ENCODE peak calls at places on chromosomes 13 and 19, in nine cellular contexts. V is occipital lobe; Z is stimulated activated CD4-positive, alpha-beta T cell treated with anti-CD3 and anti-CD28 coated beads, Interleukin-4, amount 100 ng/mL, for 48 hours; R is skeletal muscle cell; K is heart left ventricle; J is CD8-positive, alpha-beta T cell; H is psoas muscle; X is naive thymus-derived CD8-positive, alpha-beta T cell; U is activated effector memory CD4-positive, alpha-beta T cell treated with Interleukin-2 at 50 U/mL for 16 hours. N is an unnamed sample.

GRCh38 chr13:113545455-113545930 is 39.1 kb upstream of the TFDP1 start:
- DNase-seq in K (no peak), R (peak; percentile 54), J (no peak), U (no peak), Z (no peak), X (no peak), H (no peak), V (no peak), N (no peak)

GRCh38 chr13:98515804-98516465 is 61.0 kb downstream of the STK24 start:
- DNase-seq in H (no peak), V (no peak), R (no peak), X (no peak), J (no peak), U (no peak), K (no peak), Z (no peak), N (no peak)

GRCh38 chr13:51825165-51825592 is 19.8 kb downstream of the TMEM272 start:
- DNase-seq in Z (no peak), V (no peak), R (no peak), J (no peak), H (no peak), K (no peak), U (no peak), X (no peak), N (no peak)

GRCh38 chr19:35773020-35773809 is 2.1 kb upstream of the ARHGAP33 start:
- DNase-seq in H (no peak), J (no peak), U (no peak), X (no peak), Z (no peak), K (no peak), V (no peak), R (no peak), N (no peak)

GRCh38 chr19:49447485-49448431 is 3.9 kb downstream of the PIH1D1 start:
- DNase-seq in V (no peak), K (no peak), X (no peak), H (peak; percentile 88), R (no peak), Z (no peak), U (no peak), J (no peak), N (no peak)

GRCh38 chr19:873084-874019 is 13.9 kb downstream of the CFD start:
- DNase-seq in J (peak; percentile 71), H (peak; percentile 59), Z (peak; percentile 58), U (peak; percentile 80), K (no peak), V (no peak), X (peak; percentile 93), R (no peak), N (peak; percentile 79)

GRCh38 chr19:56111601-56112312 is 9.3 kb downstream of the ZNF787 start:
- DNase-seq in U (no peak), H (peak; percentile 67), J (no peak), R (no peak), Z (peak; percentile 30), V (peak; percentile 39), K (no peak), X (no peak), N (no peak)

GRCh38 chr13:52344108-52344507 is 61.9 kb downstream of the THSD1 start:
- DNase-seq in Z (no peak), K (no peak), H (no peak), U (no peak), J (no peak), V (no peak), X (no peak), R (no peak), N (no peak)

GRCh38 chr19:55284405-55285058 is 735 bp downstream of the BRSK1 start:
- DNase-seq in K (no peak), H (no peak), J (no peak), Z (no peak), X (no peak), V (no peak), U (no peak), R (no peak), N (no peak)

GRCh38 chr13:95624020-95624419 is 20.5 kb downstream of the DZIP1 start:
- DNase-seq in H (no peak), X (no peak), Z (no peak), J (no peak), V (no peak), K (no peak), U (no peak), R (no peak), N (no peak)

GRCh38 chr19:33278023-33278402 is 24.3 kb downstream of the CEBPA start:
- DNase-seq in Z (no peak), K (no peak), U (no peak), X (no peak), V (no peak), H (peak; percentile 38), J (no peak), R (no peak), N (no peak)

GRCh38 chr13:31107109-31107508 is 54.6 kb downstream of the HSPH1 start:
- DNase-seq in U (no peak), V (no peak), Z (no peak), H (no peak), K (no peak), R (no peak), J (no peak), X (no peak), N (no peak)

GRCh38 chr19:10353793-10354391 is 14.5 kb upstream of the ICAM3 start:
- DNase-seq in J (no peak), Z (peak; percentile 68), H (peak; percentile 85), X (no peak), V (no peak), K (peak; percentile 79), U (no peak), R (no peak), N (peak; percentile 30)

GRCh38 chr19:38729653-38730469 is 14.4 kb downstream of the CAPN12 start:
- DNase-seq in X (peak; percentile 88), Z (peak; percentile 87), H (peak; percentile 86), V (no peak), J (peak; percentile 67), R (no peak), U (peak; percentile 57), K (peak; percentile 58), N (peak; percentile 65)

GRCh38 chr13:94198666-94199065 is 280.8 kb downstream of the DCT start:
- DNase-seq in R (no peak), Z (no peak), V (no peak), U (no peak), X (no peak), J (no peak), K (no peak), H (no peak), N (no peak)

GRCh38 chr19:41868989-41869300 is 8.1 kb upstream of the CD79A start:
- DNase-seq in U (no peak), V (no peak), Z (no peak), R (no peak), X (no peak), H (peak; percentile 37), K (no peak), J (no peak), N (no peak)

GRCh38 chr19:42409477-42409876 is 17.7 kb downstream of the LIPE start:
- DNase-seq in U (no peak), J (no peak), H (peak; percentile 54), R (no peak), Z (no peak), K (peak; percentile 52), V (no peak), X (peak; percentile 36), N (no peak)

GRCh38 chr19:23779645-23780044 is 21.0 kb upstream of the ZNF681 start:
- DNase-seq in K (no peak), V (no peak), H (no peak), U (no peak), Z (no peak), R (no peak), J (no peak), X (no peak), N (no peak)

GRCh38 chr13:63167699-63168337 is 1752.2 kb upstream of the PCDH20 start:
- DNase-seq in J (no peak), Z (no peak), K (no peak), H (no peak), R (no peak), V (no peak), X (no peak), U (no peak), N (no peak)

GRCh38 chr19:45681391-45682015 is 10.2 kb downstream of the SNRPD2 start:
- DNase-seq in X (peak; percentile 89), R (no peak), J (peak; percentile 79), V (peak; percentile 80), K (peak; percentile 78), U (peak; percentile 84), Z (peak; percentile 76), H (peak; percentile 90), N (peak; percentile 86)

GRCh38 chr19:12834976-12835757 is 788 bp upstream of the RTBDN start:
- DNase-seq in K (no peak), Z (no peak), U (no peak), J (no peak), V (no peak), X (peak; percentile 67), H (peak; percentile 57), R (no peak), N (no peak)

GRCh38 chr13:31545616-31546015 is 193.7 kb upstream of the RXFP2 start:
- DNase-seq in R (no peak), U (no peak), X (no peak), J (no peak), V (no peak), H (no peak), K (no peak), Z (no peak), N (no peak)

GRCh38 chr19:2332341-2333026 is 4.0 kb downstream of the SPPL2B start:
- DNase-seq in H (peak; percentile 59), U (peak; percentile 10), R (no peak), X (peak; percentile 89), V (no peak), Z (no peak), J (peak; percentile 40), K (no peak), N (peak; percentile 41)

GRCh38 chr19:31730270-31730669 is 381.0 kb upstream of the TSHZ3 start:
- DNase-seq in U (no peak), V (no peak), K (no peak), H (no peak), R (no peak), X (no peak), Z (no peak), J (no peak), N (no peak)

GRCh38 chr13:108609353-108609752 is 20.1 kb upstream of the MYO16 start:
- DNase-seq in X (no peak), H (no peak), U (no peak), V (no peak), Z (no peak), R (peak; percentile 1), J (no peak), K (no peak), N (no peak)

GRCh38 chr19:45098521-45099464 is 5.8 kb downstream of the PPP1R37 start:
- DNase-seq in R (no peak), K (peak; percentile 58), J (no peak), H (peak; percentile 74), Z (no peak), X (no peak), V (peak; percentile 67), U (no peak), N (no peak)

GRCh38 chr19:39236527-39236926 is 8.3 kb downstream of the IFNL3 start:
- DNase-seq in H (no peak), X (peak; percentile 72), V (no peak), K (no peak), R (no peak), J (peak; percentile 37), U (no peak), Z (no peak), N (no peak)

GRCh38 chr13:47299316-47299715 is 402.5 kb upstream of the HTR2A start:
- DNase-seq in J (no peak), V (no peak), U (no peak), K (no peak), Z (no peak), H (no peak), R (no peak), X (no peak), N (no peak)

GRCh38 chr13:44191504-44192171 is 182.0 kb upstream of the SERP2 start:
- DNase-seq in J (no peak), U (peak; percentile 8), X (peak; percentile 69), H (no peak), V (peak; percentile 41), R (no peak), K (peak; percentile 62), Z (no peak), N (no peak)

GRCh38 chr13:92355213-92355612 is 871.4 kb upstream of the GPC6 start:
- DNase-seq in U (no peak), Z (no peak), X (no peak), H (no peak), J (no peak), K (no peak), R (no peak), V (no peak), N (no peak)

N was measured in activated T-helper 2 cell treated with anti-CD3 and anti-CD28 coated beads, Interferon-gamma antibody, Interleukin-2, Interleukin-4, amounts not matched to agents 10 μg/mL and 5 μg/mL and 100 μg/mL, durations not matched to agents 14 hours and 24 hours and 36 hours.